ENCODE peak calls at places on chromosomes 16 and 17, in ten cellular contexts. Y is left colon, G is psoas muscle, Z is A549, D is type B pancreatic cell, M is C1 segment of cervical spinal cord, F is fibroblast of mammary gland, E is sciatic nerve, J is HS-5, L is LoVo. Q is an unnamed sample.

GRCh38 chr17:61381537-61381936 is 18.1 kb upstream of the TBX2 start:
- DNase-seq in E (no peak), G (no peak), J (no peak), F (no peak), L (no peak), Y (no peak), D (no peak), Z (no peak), M (no peak), Q (no peak)

GRCh38 chr17:55302407-55302787 is 37.6 kb downstream of the HLF start:
- DNase-seq in L (no peak), Z (no peak), E (no peak), G (no peak), D (no peak), Y (no peak), J (no peak), M (no peak), F (no peak), Q (no peak)

GRCh38 chr17:77526728-77527355 is 386.1 kb downstream of the SEC14L1 start:
- DNase-seq in G (peak), Z (no peak), L (no peak), J (no peak), D (no peak), M (no peak), Y (no peak), E (peak), F (no peak), Q (no peak)

GRCh38 chr17:59829217-59830006 is 63.3 kb downstream of the TUBD1 start:
- DNase-seq in D (no peak), Z (peak), M (no peak), E (no peak), G (no peak), Y (no peak), J (peak), F (peak), L (peak), Q (peak)

GRCh38 chr16:89918453-89919347 is at the start of gene MC1R:
- DNase-seq in D (no peak), Z (peak), Y (no peak), E (no peak), M (no peak), F (peak), J (no peak), G (peak), L (no peak), Q (no peak)

GRCh38 chr16:57892041-57892440 is 78.9 kb downstream of the CNGB1 start:
- DNase-seq in Z (no peak), L (no peak), F (peak), G (no peak), M (no peak), Y (no peak), J (peak), E (no peak), D (no peak), Q (peak)

GRCh38 chr16:72857841-72858594 is 189.9 kb downstream of the ZFHX3 start:
- DNase-seq in Y (no peak), E (peak), D (no peak), G (no peak), J (no peak), Z (no peak), F (no peak), M (no peak), L (no peak), Q (no peak)

GRCh38 chr17:40330850-40331470 is 22.0 kb downstream of the RARA start:
- DNase-seq in G (peak), E (no peak), Z (no peak), J (no peak), F (no peak), M (no peak), D (no peak), Y (no peak), L (no peak), Q (no peak)

GRCh38 chr17:49488612-49489011 is 6.5 kb upstream of the NGFR start:
- DNase-seq in Z (no peak), F (no peak), L (no peak), G (no peak), D (no peak), Y (no peak), J (no peak), M (no peak), E (no peak), Q (no peak)

GRCh38 chr16:66457888-66458287 is 30.8 kb downstream of the BEAN1 start:
- DNase-seq in Z (no peak), E (peak), Y (no peak), L (peak), G (no peak), D (no peak), F (no peak), J (no peak), M (no peak), Q (no peak)

GRCh38 chr17:40153603-40154238 is 13.4 kb downstream of the CASC3 start:
- DNase-seq in D (no peak), J (no peak), Y (no peak), F (peak), L (no peak), Z (no peak), G (no peak), M (no peak), E (no peak), Q (no peak)

GRCh38 chr17:58333396-58334207 is 5.0 kb upstream of the TSPOAP1 start:
- DNase-seq in Z (no peak), J (no peak), D (no peak), L (no peak), M (no peak), F (no peak), G (no peak), E (no peak), Y (no peak), Q (peak)

GRCh38 chr17:77217566-77217965 is 76.8 kb downstream of the SEC14L1 start:
- DNase-seq in L (no peak), E (no peak), M (no peak), Y (no peak), G (no peak), Z (no peak), J (no peak), F (no peak), D (no peak), Q (no peak)

GRCh38 chr17:80236911-80237310 is 16.7 kb downstream of the SLC26A11 start:
- DNase-seq in Y (no peak), L (no peak), E (no peak), M (no peak), G (peak), J (no peak), F (no peak), Z (no peak), D (no peak), Q (no peak)

GRCh38 chr17:72778161-72779151 is 314.0 kb downstream of the SLC39A11 start:
- DNase-seq in Z (no peak), Y (no peak), F (no peak), L (no peak), E (no peak), J (no peak), D (no peak), M (no peak), G (no peak), Q (no peak)

GRCh38 chr17:6569391-6570302 is 13.3 kb upstream of the PITPNM3 start:
- DNase-seq in F (no peak), D (peak), G (no peak), L (no peak), E (no peak), M (no peak), Z (no peak), Y (no peak), J (no peak), Q (no peak)

GRCh38 chr17:8474826-8475225 is 39.1 kb downstream of the NDEL1 start:
- DNase-seq in E (no peak), G (no peak), J (no peak), L (no peak), Z (no peak), Y (no peak), M (no peak), F (no peak), D (no peak), Q (no peak)